ENCODE peak calls at places on chromosomes 11 and 22, in seven cellular contexts. F, D, Z, V, J, M and C are unnamed samples.

GRCh38 chr11:118229274-118229847 is 4.5 kb upstream of the JAML start:
- DNase-seq in F (no peak), D (peak; percentile 57), Z (no peak), V (no peak), J (no peak), M (no peak), C (no peak)

GRCh38 chr11:133922078-133922870 is 34.5 kb downstream of the IGSF9B start:
- DNase-seq in F (no peak), D (no peak), Z (no peak), V (no peak), J (no peak), M (no peak), C (no peak)

GRCh38 chr11:61671527-61671926 is 8.7 kb upstream of the DAGLA start:
- DNase-seq in F (peak; percentile 74), D (no peak), Z (no peak), V (no peak), J (no peak), M (no peak), C (no peak)

GRCh38 chr22:37206118-37206840 is 6.0 kb downstream of the SSTR3 start:
- DNase-seq in F (no peak), D (no peak), Z (no peak), V (no peak), J (no peak), M (no peak), C (no peak)

GRCh38 chr11:75896843-75897419 is 81.9 kb downstream of the UVRAG start:
- DNase-seq in F (peak; percentile 45), D (peak; percentile 40), Z (no peak), V (no peak), J (no peak), M (no peak), C (peak; percentile 35)

GRCh38 chr11:97607301-97608000 is 1217.6 kb downstream of the JRKL start:
- DNase-seq in F (no peak), D (peak; percentile 6), Z (no peak), V (no peak), J (no peak), M (no peak), C (no peak)

GRCh38 chr22:23497016-23497885 is 82.8 kb downstream of the IGLL1 start:
- DNase-seq in F (no peak), D (no peak), Z (no peak), V (no peak), J (no peak), M (no peak), C (no peak)

GRCh38 chr11:117459979-117460300 is 132.3 kb downstream of the CEP164 start:
- DNase-seq in F (no peak), D (no peak), Z (no peak), V (no peak), J (no peak), M (no peak), C (no peak)

GRCh38 chr11:57309106-57310059 is 15.4 kb downstream of the TNKS1BP1 start:
- DNase-seq in F (no peak), D (no peak), Z (no peak), V (no peak), J (no peak), M (no peak), C (no peak)

GRCh38 chr11:92266821-92267220 is 42.2 kb downstream of the FAT3 start:
- DNase-seq in F (peak; percentile 44), D (no peak), Z (no peak), V (no peak), J (peak; percentile 72), M (no peak), C (no peak)

GRCh38 chr11:75369846-75370245 is 18.4 kb upstream of the ARRB1 start:
- DNase-seq in F (no peak), D (no peak), Z (no peak), V (no peak), J (no peak), M (no peak), C (no peak)

DNA sequence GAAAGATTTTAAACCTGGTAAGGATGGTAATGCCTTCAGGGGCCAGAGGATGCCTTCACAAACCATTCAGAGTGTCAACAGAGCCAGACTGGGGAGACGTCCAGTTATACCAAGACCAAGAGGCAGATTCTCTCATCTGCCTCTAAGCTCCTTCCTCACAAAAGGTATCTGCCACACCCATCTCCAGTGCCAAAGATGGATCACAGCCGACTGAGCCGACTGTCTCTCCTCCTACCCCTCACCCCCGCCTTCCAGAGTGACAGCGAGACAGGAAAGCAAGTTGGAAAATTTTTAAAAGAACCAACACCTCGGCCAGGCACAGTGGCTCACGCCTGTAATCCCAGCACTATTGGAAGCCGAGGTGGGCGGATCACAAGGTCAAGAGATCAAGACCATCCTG is 79.1 kb upstream of the AKIP1 start:
- DNase-seq in F (no peak), D (no peak), Z (no peak), V (no peak), J (no peak), M (no peak), C (no peak)
- H3K27ac ChIP-seq in F (no peak overlapping the region), D (peak overlapping the region; percentile 93), Z (peak overlapping the region; percentile 8), V (no peak overlapping the region), J (no peak overlapping the region), M (no peak overlapping the region), C (peak overlapping the region; percentile 76)

DNA sequence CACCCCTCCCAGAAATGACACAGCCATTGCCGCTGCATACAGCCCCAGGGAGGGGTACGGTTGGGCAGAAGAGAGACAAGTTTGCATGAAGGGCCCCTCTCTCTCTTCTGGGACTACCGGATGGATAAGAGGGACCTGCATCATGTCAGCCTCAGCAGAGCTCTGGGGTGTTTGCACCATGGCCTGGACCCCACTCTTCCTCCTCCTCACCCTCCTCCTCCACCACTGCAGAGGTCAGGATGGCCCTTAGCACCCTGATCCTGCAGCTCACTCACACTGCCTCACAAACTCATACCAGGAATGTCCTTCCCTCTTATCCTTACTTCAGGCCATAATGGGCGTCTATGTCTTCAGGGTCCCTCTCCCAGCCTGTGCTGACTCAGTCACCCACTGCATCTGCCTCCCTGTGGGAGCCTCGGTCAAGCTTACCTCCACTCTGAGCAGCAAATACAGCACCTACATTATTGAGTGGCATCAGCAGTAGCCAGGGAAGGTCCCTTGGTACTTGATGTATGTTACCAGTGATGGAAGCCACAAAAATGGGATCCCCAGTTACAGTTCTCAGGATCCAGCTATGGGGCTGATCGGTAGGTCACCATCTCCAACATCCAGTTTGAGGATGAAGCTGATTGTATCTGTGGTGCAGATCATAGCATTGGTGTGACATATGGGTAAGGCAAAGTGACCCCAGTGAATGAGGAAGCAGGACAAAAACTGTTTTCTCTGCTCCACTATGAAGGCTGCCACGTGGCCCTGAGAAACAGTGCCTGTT is 62.2 kb upstream of the VPREB1 start:
- DNase-seq in F (no peak), D (no peak), Z (no peak), V (no peak), J (no peak), M (no peak), C (no peak)
- H3K4me3 ChIP-seq in F (no peak overlapping the region), D (no peak overlapping the region), Z (no peak overlapping the region), V (no peak overlapping the region), J (no peak overlapping the region), M (no peak overlapping the region), C (no peak overlapping the region)

GRCh38 chr11:20931029-20931428 is 261.6 kb downstream of the NELL1 start:
- DNase-seq in F (no peak), D (no peak), Z (no peak), V (no peak), J (no peak), M (no peak), C (no peak)

GRCh38 chr11:20937826-20938225 is 268.4 kb downstream of the NELL1 start:
- DNase-seq in F (no peak), D (no peak), Z (no peak), V (no peak), J (no peak), M (no peak), C (no peak)

GRCh38 chr11:20934521-20934920 is 265.1 kb downstream of the NELL1 start:
- DNase-seq in F (no peak), D (no peak), Z (no peak), V (no peak), J (no peak), M (no peak), C (no peak)

GRCh38 chr11:20933086-20933485 is 263.7 kb downstream of the NELL1 start:
- DNase-seq in F (no peak), D (no peak), Z (no peak), V (no peak), J (no peak), M (no peak), C (no peak)

DNA sequence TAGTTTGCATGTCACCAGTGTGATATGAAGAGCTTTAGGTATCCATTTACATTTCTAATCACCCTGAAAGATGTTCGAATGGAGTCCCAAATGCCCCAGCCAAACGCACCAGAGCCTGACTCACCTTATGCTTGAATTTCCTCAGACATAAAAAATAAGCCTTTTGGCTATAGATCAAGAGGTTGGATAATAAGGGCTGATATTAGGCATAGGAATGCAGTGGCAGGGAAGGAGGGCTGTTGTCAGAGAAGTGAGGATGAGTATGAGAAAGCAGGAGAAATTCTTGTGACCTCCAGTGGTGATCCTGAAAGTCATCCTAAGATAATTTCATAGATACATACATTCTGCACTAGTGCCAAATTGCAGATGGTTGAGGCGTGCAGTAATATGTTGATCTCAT is 264.6 kb downstream of the NELL1 start:
- DNase-seq in F (no peak), D (no peak), Z (no peak), V (no peak), J (no peak), M (no peak), C (no peak)
- H3K4me1 ChIP-seq in F (no peaks in the 10 kb centered on the region), D (no peaks in the 10 kb centered on the region), Z (no peaks in the 10 kb centered on the region), V (no peaks in the 10 kb centered on the region), J (no peaks in the 10 kb centered on the region), M (no peaks in the 10 kb centered on the region), C (no peaks in the 10 kb centered on the region)

GRCh38 chr11:1742869-1743586 is 7.4 kb downstream of the IFITM10 start:
- DNase-seq in F (no peak), D (no peak), Z (no peak), V (no peak), J (no peak), M (no peak), C (no peak)

GRCh38 chr11:1743587-1744136 is 6.7 kb downstream of the IFITM10 start:
- DNase-seq in F (no peak), D (no peak), Z (no peak), V (no peak), J (peak; percentile 35), M (no peak), C (no peak)

GRCh38 chr11:1744879-1745700 is 5.3 kb downstream of the IFITM10 start:
- DNase-seq in F (no peak), D (no peak), Z (no peak), V (no peak), J (peak; percentile 59), M (no peak), C (no peak)

GRCh38 chr11:1745701-1746320 is 4.6 kb downstream of the IFITM10 start:
- DNase-seq in F (no peak), D (no peak), Z (no peak), V (no peak), J (no peak), M (no peak), C (no peak)

DNA sequence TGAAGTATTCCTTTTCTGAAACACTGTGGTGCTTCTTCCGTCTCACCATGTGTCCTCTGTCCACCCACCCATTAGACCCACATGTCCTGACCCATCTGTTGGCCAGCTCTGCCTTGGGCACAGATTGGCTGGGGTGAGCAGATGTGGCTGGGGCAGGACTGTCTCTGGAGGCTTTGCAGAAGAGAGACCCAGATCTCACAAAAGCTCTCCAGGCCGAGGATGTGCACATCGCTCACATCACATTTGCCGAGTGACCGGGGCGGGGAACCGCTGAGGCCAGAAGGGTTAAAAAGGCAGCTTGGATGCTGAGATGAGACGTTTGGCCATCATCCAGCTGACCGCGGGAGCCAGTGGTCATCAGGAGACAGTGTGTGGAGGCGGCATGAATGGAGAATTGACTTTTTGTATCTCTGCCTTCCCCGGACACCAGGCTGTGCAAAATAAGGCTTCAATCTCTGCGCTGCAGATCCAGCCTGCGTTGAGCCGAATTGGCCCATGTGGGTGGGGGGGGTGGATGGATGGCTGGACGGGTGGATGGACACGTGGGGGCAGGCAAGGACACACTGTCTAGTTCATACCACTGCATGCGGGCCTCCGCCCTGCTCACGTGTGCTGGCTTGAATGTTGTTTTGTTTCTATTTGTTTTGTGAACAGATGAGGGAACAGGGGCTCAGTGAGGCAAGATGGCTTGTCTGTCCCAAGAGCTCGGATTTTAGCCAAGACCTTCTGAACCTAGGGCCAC is 6.1 kb downstream of the IFITM10 start:
- DNase-seq in F (no peak), D (no peak), Z (no peak), V (no peak), J (peak; percentile 57), M (no peak), C (no peak)
- H3K27ac ChIP-seq in F (no peak overlapping the region), D (no peak overlapping the region), Z (no peak overlapping the region), V (no peak overlapping the region), J (no peak overlapping the region), M (no peak overlapping the region), C (no peak overlapping the region)